ENCODE peak calls at places on chromosomes 12 and 14, in six cellular contexts. One of them, this sample, is unnamed.

GRCh38 chr12:82299617-82300016 is 58.6 kb downstream of the CCDC59 start:
- DNase-seq in posterior vena cava: no peak
- DNase-seq in left colon: no peak
- DNase-seq in cerebellum: no peak
- DNase-seq in left lung: no peak
- DNase-seq in fibroblast of gingiva: no peak
- DNase-seq in this sample: no peak

GRCh38 chr12:130424858-130425697 is 87.4 kb downstream of the PIWIL1 start:
- DNase-seq in posterior vena cava: peak; percentile 75
- DNase-seq in left colon: no peak
- DNase-seq in cerebellum: no peak
- DNase-seq in left lung: no peak
- DNase-seq in fibroblast of gingiva: no peak
- DNase-seq in this sample: no peak

GRCh38 chr12:52052471-52053186 is 1.4 kb downstream of the NR4A1 start:
- DNase-seq in posterior vena cava: no peak
- DNase-seq in left colon: peak; percentile 87
- DNase-seq in cerebellum: no peak
- DNase-seq in left lung: no peak
- DNase-seq in fibroblast of gingiva: peak; percentile 52
- DNase-seq in this sample: no peak

GRCh38 chr12:77324763-77325468 is 259.5 kb upstream of the E2F7 start:
- DNase-seq in posterior vena cava: peak; percentile 87
- DNase-seq in left colon: peak; percentile 46
- DNase-seq in cerebellum: peak; percentile 70
- DNase-seq in left lung: peak; percentile 93
- DNase-seq in fibroblast of gingiva: peak; percentile 68
- DNase-seq in this sample: no peak

GRCh38 chr14:59698793-59699192 is 122.2 kb upstream of the CCDC175 start:
- DNase-seq in posterior vena cava: no peak
- DNase-seq in left colon: no peak
- DNase-seq in cerebellum: no peak
- DNase-seq in left lung: no peak
- DNase-seq in fibroblast of gingiva: no peak
- DNase-seq in this sample: no peak

GRCh38 chr14:64721391-64721791 is 17.2 kb downstream of the PLEKHG3 start:
- DNase-seq in posterior vena cava: peak; percentile 90
- DNase-seq in left colon: peak; percentile 77
- DNase-seq in cerebellum: no peak
- DNase-seq in left lung: no peak
- DNase-seq in fibroblast of gingiva: peak; percentile 81
- DNase-seq in this sample: no peak

GRCh38 chr12:49794021-49794420 is 34.2 kb downstream of the NCKAP5L start:
- DNase-seq in posterior vena cava: peak; percentile 31
- DNase-seq in left colon: no peak
- DNase-seq in cerebellum: no peak
- DNase-seq in left lung: no peak
- DNase-seq in fibroblast of gingiva: no peak
- DNase-seq in this sample: no peak

GRCh38 chr12:91732086-91732485 is 413.6 kb downstream of the BTG1 start:
- DNase-seq in posterior vena cava: no peak
- DNase-seq in left colon: no peak
- DNase-seq in cerebellum: no peak
- DNase-seq in left lung: no peak
- DNase-seq in fibroblast of gingiva: peak; percentile 60
- DNase-seq in this sample: no peak

GRCh38 chr12:95215925-95216324 is 1.3 kb downstream of the FGD6 start:
- DNase-seq in posterior vena cava: no peak
- DNase-seq in left colon: no peak
- DNase-seq in cerebellum: no peak
- DNase-seq in left lung: no peak
- DNase-seq in fibroblast of gingiva: peak; percentile 74
- DNase-seq in this sample: no peak

This sample was measured in naive thymus-derived CD8-positive, alpha-beta T cell.